ENCODE peak calls at places on chromosomes 1 and 21, in four cellular contexts. L is K562, K is GM12878, N is SK-N-SH. V is an unnamed sample.

GRCh38 chr1:46577671-46578070 is 26.2 kb upstream of the KNCN start:
- DNase-seq in L (no peak), K (no peak), N (no peak), V (no peak)

GRCh38 chr1:219574484-219575087 is 38.3 kb downstream of the ZC3H11B start:
- DNase-seq in L (no peak), N (no peak), K (no peak), V (no peak)

GRCh38 chr1:248736992-248737391 is 18.6 kb downstream of the LYPD8 start:
- DNase-seq in K (no peak), N (no peak), L (no peak), V (no peak)

GRCh38 chr1:69191280-69191679 is 376.4 kb upstream of the LRRC7 start:
- DNase-seq in L (no peak), K (no peak), N (no peak), V (no peak)

GRCh38 chr1:163673756-163674155 is 352.0 kb downstream of the NUF2 start:
- DNase-seq in L (no peak), K (no peak), N (no peak), V (no peak)

GRCh38 chr1:204453141-204453772 is 41.3 kb downstream of the PIK3C2B start:
- DNase-seq in L (no peak), K (peak; percentile 84), N (no peak), V (no peak)

GRCh38 chr21:33401617-33401967 is 1.6 kb upstream of the IFNGR2 start:
- DNase-seq in K (no peak), L (no peak), N (no peak), V (no peak)

GRCh38 chr1:96746440-96747223 is 25.0 kb downstream of the PTBP2 start:
- DNase-seq in K (no peak), N (no peak), L (no peak), V (no peak)

GRCh38 chr1:16181887-16182719 is 26.2 kb upstream of the EPHA2 start:
- DNase-seq in K (no peak), L (no peak), N (no peak), V (peak; percentile 87)

GRCh38 chr21:35226960-35227741 is 178.0 kb upstream of the RUNX1 start:
- DNase-seq in K (peak; percentile 74), L (no peak), N (no peak), V (no peak)

GRCh38 chr1:230465701-230466100 is 39.6 kb upstream of the PGBD5 start:
- DNase-seq in N (no peak), L (no peak), K (no peak), V (no peak)

GRCh38 chr1:169999357-169999756 is 75.1 kb downstream of the KIFAP3 start:
- DNase-seq in K (no peak), L (no peak), N (no peak), V (no peak)

GRCh38 chr1:200432586-200432985 is 22.8 kb upstream of the ZNF281 start:
- DNase-seq in N (no peak), L (no peak), K (no peak), V (no peak)

GRCh38 chr21:44427241-44428120 is 27.8 kb upstream of the LRRC3 start:
- DNase-seq in K (no peak), L (no peak), N (no peak), V (no peak)

GRCh38 chr1:34549199-34549598 is 205.6 kb upstream of the GJB5 start:
- DNase-seq in K (no peak), L (no peak), N (no peak), V (peak; percentile 37)

GRCh38 chr1:175388286-175388685 is 195.7 kb upstream of the KIAA0040 start:
- DNase-seq in N (no peak), K (no peak), L (no peak), V (no peak)

GRCh38 chr21:37370152-37371040 is 3.8 kb downstream of the DYRK1A start:
- DNase-seq in K (no peak), N (no peak), L (no peak), V (no peak)

GRCh38 chr21:46604975-46605758 is at the start of gene S100B:
- DNase-seq in N (peak; percentile 86), K (no peak), L (peak; percentile 12), V (no peak)

GRCh38 chr1:111203681-111204210 is 3.3 kb upstream of the DENND2D start:
- DNase-seq in N (peak; percentile 62), L (no peak), K (peak; percentile 77), V (no peak)

GRCh38 chr21:30337644-30338170 is at the start of gene KRTAP27-1:
- DNase-seq in K (no peak), L (no peak), N (no peak), V (no peak)

GRCh38 chr1:8911416-8912309 is 33.2 kb upstream of the ENO1 start:
- DNase-seq in L (no peak), N (no peak), K (no peak), V (no peak)

GRCh38 chr1:3530931-3531818 is 76.7 kb downstream of the ARHGEF16 start:
- DNase-seq in N (peak; percentile 93), L (peak; percentile 100), K (no peak), V (peak; percentile 67)

DNA sequence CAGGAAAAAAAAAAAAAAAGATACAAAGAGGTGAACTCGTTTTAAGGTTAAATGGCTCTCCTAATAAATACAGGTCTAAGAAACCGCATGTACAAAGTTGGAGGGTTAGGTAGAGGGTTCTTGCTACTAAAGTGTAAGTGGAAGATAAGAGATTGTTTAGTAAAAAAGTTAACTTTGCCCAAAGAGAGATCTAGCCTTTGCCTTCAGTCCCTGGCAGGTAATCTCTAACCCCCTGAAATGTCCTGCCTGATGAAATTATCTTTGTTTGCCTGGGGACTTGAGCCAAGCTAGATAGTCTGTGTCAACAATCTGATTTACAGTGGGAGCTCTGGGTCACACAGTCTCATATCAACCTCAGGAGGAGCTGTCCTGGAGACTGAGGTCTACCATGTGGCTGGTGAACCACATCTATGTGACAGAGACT is 57.6 kb downstream of the TRIM33 start:
- DNase-seq in N (no peak), K (no peak), L (peak; percentile 23), V (peak; percentile 88)
- TF ChIP-seq REST in N (no peak), K (no peak), L (no peak), V (no peak)

DNA sequence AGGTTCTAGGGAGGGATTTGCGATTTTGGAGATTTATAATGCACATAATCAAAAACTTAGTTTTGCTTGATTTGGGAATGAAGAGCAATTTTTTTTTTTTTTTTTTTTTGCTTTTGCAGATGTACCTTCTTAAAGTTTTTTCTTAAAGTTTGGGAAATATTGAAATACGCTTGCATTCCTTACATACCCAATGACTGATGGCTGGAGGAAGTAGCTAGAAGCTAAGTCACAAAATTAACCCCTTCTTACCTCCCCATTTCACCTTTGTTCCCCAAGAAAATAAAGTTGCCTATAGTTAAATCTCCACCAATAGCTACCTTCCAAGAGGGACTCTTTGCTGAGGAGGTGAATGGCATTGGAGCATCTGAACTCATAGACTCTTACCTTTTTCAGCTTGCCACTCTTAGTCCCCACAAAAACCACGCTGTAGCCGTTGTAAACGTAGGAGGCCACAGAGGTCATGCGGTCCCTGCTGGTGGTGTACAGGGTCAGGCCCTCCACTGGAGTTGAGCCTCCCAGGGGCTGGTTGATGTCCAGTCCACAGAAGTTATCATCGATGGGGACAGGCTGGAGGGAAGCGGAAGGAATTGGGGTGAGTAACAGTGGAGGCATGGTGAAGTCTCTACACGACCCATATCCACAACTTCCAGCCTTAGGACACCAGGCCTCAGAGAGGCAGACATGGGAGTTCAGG is 34.1 kb downstream of the PLXNA2 start:
- DNase-seq in L (no peak), K (no peak), N (no peak), V (no peak)
- TF ChIP-seq FOXM1 in L (no peak), K (no peak), N (no peak), V (no peak)

GRCh38 chr1:213742992-213743391 is 244.8 kb upstream of the PROX1 start:
- DNase-seq in K (no peak), N (no peak), L (no peak), V (no peak)

GRCh38 chr1:213733708-213734107 is 254.1 kb upstream of the PROX1 start:
- DNase-seq in K (no peak), L (no peak), N (no peak), V (peak; percentile 85)

GRCh38 chr1:213738658-213739057 is 249.1 kb upstream of the PROX1 start:
- DNase-seq in K (no peak), L (no peak), N (no peak), V (no peak)

GRCh38 chr1:213737398-213738040 is 250.3 kb upstream of the PROX1 start:
- DNase-seq in L (no peak), K (no peak), N (no peak), V (peak; percentile 86)
- TF ChIP-seq REST in L (no peak), K (no peak), N (no peak), V (no peak)

GRCh38 chr1:95115708-95116137 is 1.4 kb upstream of the TLCD4 start:
- DNase-seq in K (no peak), N (no peak), L (peak; percentile 39), V (peak; percentile 83)

GRCh38 chr1:95113684-95114083 is 3.5 kb upstream of the TLCD4 start:
- DNase-seq in L (no peak), K (no peak), N (no peak), V (no peak)

GRCh38 chr1:95117207-95118018 is at the start of gene TLCD4:
- DNase-seq in L (peak; percentile 77), N (peak; percentile 88), K (no peak), V (peak; percentile 25)

GRCh38 chr1:95118019-95118499 is 904 bp downstream of the TLCD4 start:
- DNase-seq in N (no peak), K (no peak), L (peak; percentile 31), V (no peak)

DNA sequence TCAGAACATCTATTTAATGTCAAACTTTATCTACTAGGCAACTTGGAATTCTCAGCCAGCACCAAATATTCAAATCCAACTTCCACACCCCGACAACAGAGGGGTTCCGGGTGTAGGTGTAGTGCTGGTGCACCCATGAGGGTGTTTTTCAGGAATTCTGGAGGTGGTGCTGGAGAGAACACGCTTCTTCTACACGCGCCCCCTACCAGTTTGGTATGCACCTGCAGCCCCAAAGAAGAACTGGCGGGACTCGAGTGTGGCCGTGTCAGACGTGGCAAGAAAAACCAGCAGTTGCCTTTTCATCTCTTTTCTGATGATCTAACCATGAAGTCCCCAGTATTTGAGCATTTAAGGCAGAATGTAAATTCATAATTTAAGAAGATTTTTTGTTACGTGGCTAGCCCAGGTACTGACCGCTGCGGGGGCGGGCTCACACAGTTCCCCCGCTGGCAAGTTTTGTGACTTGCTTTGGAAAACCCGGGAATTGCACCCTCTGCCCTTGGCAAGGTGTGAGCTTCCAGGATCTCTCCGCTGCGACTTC is 419 bp upstream of the TLCD4 start:
- DNase-seq in L (peak; percentile 73), N (peak; percentile 83), K (no peak), V (peak; percentile 77)
- TF ChIP-seq FOXM1 in L (no peak), N (no peak), K (no peak), V (no peak)

GRCh38 chr1:23867953-23868847 is at the start of gene FUCA1:
- DNase-seq in K (peak; percentile 72), L (peak; percentile 99), N (peak; percentile 98), V (peak; percentile 89)
- TF ChIP-seq REST in K (no peak), L (no peak), N (no peak), V (no peak)

GRCh38 chr1:67525053-67525760 is 95.0 kb upstream of the SERBP1 start:
- DNase-seq in K (no peak), L (no peak), N (no peak), V (no peak)
- TF ChIP-seq FOXM1 in K (no peak), L (no peak), N (no peak), V (no peak)

V was measured in HepG2.